ENCODE peak calls at places on chromosomes 13 and 19, in four cellular contexts. F is MM.1S, A is endodermal cell, V is fibroblast of pulmonary artery. Q is an unnamed sample.

GRCh38 chr19:2426661-2427322 is 594 bp downstream of the TIMM13 start:
- DNase-seq in F (peak), V (peak), A (peak), Q (peak)

GRCh38 chr13:97125810-97126738 is 96.1 kb upstream of the MBNL2 start:
- DNase-seq in A (no peak), V (peak), F (no peak), Q (no peak)

GRCh38 chr19:51036519-51036918 is 1.7 kb upstream of the KLK12 start:
- DNase-seq in F (no peak), V (no peak), A (no peak), Q (no peak)

GRCh38 chr13:25286308-25286968 is 850 bp downstream of the MTMR6 start:
- DNase-seq in A (peak), F (no peak), V (peak), Q (no peak)

GRCh38 chr13:28659611-28659970 is 661 bp downstream of the POMP start:
- DNase-seq in A (no peak), V (peak), F (peak), Q (no peak)

GRCh38 chr13:113491418-113491883 is 940 bp upstream of the DCUN1D2 start:
- DNase-seq in V (no peak), F (no peak), A (peak), Q (no peak)

GRCh38 chr13:46679369-46680180 is 117.4 kb downstream of the ESD start:
- DNase-seq in V (peak), A (no peak), F (peak), Q (no peak)

GRCh38 chr19:23283925-23284324 is 33.7 kb upstream of the ZNF724 start:
- DNase-seq in V (peak), A (peak), F (peak), Q (no peak)

GRCh38 chr13:111031531-111031961 is 83.6 kb upstream of the ARHGEF7 start:
- DNase-seq in V (no peak), A (no peak), F (no peak), Q (no peak)

GRCh38 chr19:7610491-7611240 is 15.0 kb downstream of the CAMSAP3 start:
- DNase-seq in F (no peak), V (no peak), A (no peak), Q (no peak)

GRCh38 chr13:100106705-100107104 is 17.8 kb downstream of the PCCA start:
- DNase-seq in A (no peak), F (no peak), V (no peak), Q (no peak)

GRCh38 chr19:31498781-31499180 is 149.5 kb upstream of the TSHZ3 start:
- DNase-seq in F (no peak), V (no peak), A (no peak), Q (no peak)

GRCh38 chr19:10603873-10604459 is 16.9 kb upstream of the AP1M2 start:
- DNase-seq in F (no peak), V (peak), A (no peak), Q (no peak)

GRCh38 chr13:23701646-23702045 is 131.4 kb downstream of the TNFRSF19 start:
- DNase-seq in F (no peak), V (peak), A (no peak), Q (no peak)

GRCh38 chr19:40219721-40220276 is 1.6 kb upstream of the TTC9B start:
- DNase-seq in F (no peak), V (peak), A (no peak), Q (no peak)

GRCh38 chr19:4933528-4933927 is 24.2 kb downstream of the UHRF1 start:
- DNase-seq in A (no peak), F (no peak), V (no peak), Q (no peak)

DNA sequence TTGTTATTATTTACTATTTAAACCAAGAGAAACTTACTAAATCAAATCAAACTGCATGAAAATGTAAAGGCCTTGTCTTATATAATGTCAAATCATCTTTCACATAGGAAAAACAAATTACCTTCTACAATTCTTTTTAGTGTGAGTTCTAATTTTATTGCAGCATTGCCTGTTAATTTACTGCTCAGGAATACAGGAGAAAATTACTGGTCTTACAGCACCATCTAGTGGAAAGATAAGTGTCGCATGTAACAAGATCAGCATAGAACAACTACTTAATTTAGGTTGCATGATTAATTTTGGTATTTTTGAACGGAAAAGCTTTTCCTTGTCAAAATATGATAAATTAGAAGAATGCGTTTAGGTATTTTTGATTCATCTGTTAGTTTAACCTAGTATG is 502.7 kb downstream of the UQCRFS1 start:
- DNase-seq in F (peak), A (no peak), V (peak), Q (no peak)
- TF ChIP-seq CTCF in F (peak), A (peak), V (peak), Q (peak)

GRCh38 chr19:42115219-42115618 is 17.0 kb downstream of the POU2F2 start:
- DNase-seq in A (no peak), V (peak), F (no peak), Q (no peak)

GRCh38 chr19:42115705-42116104 is 16.5 kb downstream of the POU2F2 start:
- DNase-seq in F (no peak), A (no peak), V (no peak), Q (no peak)

GRCh38 chr19:42111811-42112210 is 20.4 kb downstream of the POU2F2 start:
- DNase-seq in A (no peak), F (no peak), V (no peak), Q (no peak)

GRCh38 chr19:42114412-42114811 is 17.8 kb downstream of the POU2F2 start:
- DNase-seq in A (peak), F (peak), V (no peak), Q (peak)

DNA sequence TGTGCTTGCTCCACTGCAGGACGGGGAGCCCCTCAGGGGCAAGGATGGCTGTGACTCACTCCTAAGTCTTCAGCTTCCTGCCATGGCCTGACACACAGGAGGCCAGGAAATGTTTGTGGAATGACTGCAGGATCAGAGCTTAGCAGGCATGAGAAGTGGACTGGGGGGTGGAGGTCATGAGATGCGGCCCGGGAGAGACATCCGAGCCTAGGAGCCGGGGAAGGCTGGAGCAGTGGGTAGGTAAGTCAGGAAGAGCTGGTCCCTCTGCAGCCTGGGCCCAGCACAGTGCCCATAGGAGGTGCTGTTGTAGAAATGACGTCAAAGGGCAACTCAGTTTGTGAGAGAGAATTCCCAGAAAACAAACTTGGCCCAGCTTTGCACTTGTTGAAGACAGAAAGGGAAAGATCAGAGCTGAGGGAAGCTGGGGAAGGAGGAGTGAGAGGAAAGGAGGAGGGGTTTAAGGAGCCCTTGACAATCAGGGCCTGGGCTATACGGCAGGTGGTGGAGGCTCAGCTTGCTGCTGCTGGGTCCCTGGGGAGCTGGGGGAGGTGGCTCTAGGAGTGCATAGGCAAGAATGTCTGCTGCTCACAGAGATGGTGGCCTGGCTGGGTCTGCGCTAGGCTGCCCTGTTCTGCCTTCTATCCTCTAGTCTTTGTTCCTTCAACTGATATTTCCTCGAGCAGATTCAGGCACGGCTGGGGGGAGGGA is 18.5 kb downstream of the POU2F2 start:
- DNase-seq in A (peak), V (peak), F (no peak), Q (peak)
- TF ChIP-seq CTCF in A (peak), V (peak), F (no peak), Q (peak)

GRCh38 chr13:37059136-37059847 is at the start of gene SUPT20H:
- DNase-seq in A (peak), V (peak), F (peak), Q (peak)
- TF ChIP-seq CTCF in A (no peak), V (no peak), F (no peak), Q (no peak)

GRCh38 chr13:84653915-84654534 is 771.8 kb upstream of the SLITRK1 start:
- DNase-seq in V (no peak), F (no peak), A (no peak), Q (no peak)

GRCh38 chr13:84651288-84651687 is 769.0 kb upstream of the SLITRK1 start:
- DNase-seq in A (no peak), V (peak), F (no peak), Q (no peak)

GRCh38 chr13:84649853-84650252 is 767.6 kb upstream of the SLITRK1 start:
- DNase-seq in F (no peak), V (peak), A (no peak), Q (no peak)

GRCh38 chr13:84645196-84646071 is 763.2 kb upstream of the SLITRK1 start:
- DNase-seq in V (peak), A (no peak), F (no peak), Q (no peak)

GRCh38 chr13:84648069-84648640 is 765.9 kb upstream of the SLITRK1 start:
- DNase-seq in A (no peak), V (peak), F (no peak), Q (no peak)
- TF ChIP-seq CTCF in A (no peak), V (peak), F (peak), Q (peak)

GRCh38 chr13:50580684-50581305 is 262.7 kb downstream of the DLEU7 start:
- DNase-seq in F (no peak), V (peak), A (no peak), Q (no peak)
- TF ChIP-seq CTCF in F (no peak), V (peak), A (no peak), Q (no peak)

DNA sequence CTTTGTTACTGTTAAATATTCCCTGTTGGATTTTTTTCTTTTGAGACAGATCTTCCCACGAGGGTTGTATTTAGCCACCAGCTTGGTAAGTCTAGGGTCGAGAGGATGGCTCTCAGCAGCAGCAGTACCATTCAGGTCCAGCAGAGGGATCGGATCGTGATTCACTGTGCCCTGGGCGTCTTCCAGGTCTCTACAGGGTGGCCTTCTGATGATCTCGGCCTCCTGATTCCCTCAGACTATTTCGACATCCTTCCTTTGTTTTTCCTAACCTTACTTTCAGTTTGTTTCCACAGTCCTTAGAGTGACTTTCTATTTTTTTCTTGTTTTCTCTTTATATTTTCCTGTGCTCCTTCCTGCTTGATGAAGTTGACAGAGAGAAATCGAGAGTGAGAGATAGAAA is 1436.9 kb downstream of the UQCRFS1 start:
- DNase-seq in V (peak), A (peak), F (no peak), Q (no peak)
- TF ChIP-seq CTCF in V (peak), A (peak), F (peak), Q (no peak)

GRCh38 chr13:98462241-98462882 is 114.5 kb downstream of the STK24 start:
- DNase-seq in V (no peak), A (no peak), F (no peak), Q (no peak)
- TF ChIP-seq CTCF in V (no peak), A (no peak), F (no peak), Q (no peak)

GRCh38 chr13:45121421-45121820 is 1.1 kb downstream of the GTF2F2 start:
- DNase-seq in F (peak), A (no peak), V (peak), Q (no peak)
- TF ChIP-seq CTCF in F (peak), A (peak), V (peak), Q (no peak)

Q was measured in D721Med.